ENCODE peak calls at places on chromosomes 1 and 21, in seven cellular contexts. One of them, this sample, is unnamed.

GRCh38 chr1:22450421-22451021 is 1.1 kb upstream of the ZBTB40 start:
- DNase-seq in ascending aorta: no peak
- DNase-seq in AG08396: no peak
- DNase-seq in naive B cell: no peak
- DNase-seq in dorsolateral prefrontal cortex: no peak
- DNase-seq in Caki2: peak; percentile 58
- DNase-seq in skeletal muscle cell: no peak
- DNase-seq in this sample: no peak

GRCh38 chr1:22420456-22421053 is 31.1 kb upstream of the ZBTB40 start:
- DNase-seq in ascending aorta: peak; percentile 37
- DNase-seq in AG08396: peak; percentile 89
- DNase-seq in naive B cell: peak; percentile 26
- DNase-seq in dorsolateral prefrontal cortex: peak; percentile 91
- DNase-seq in Caki2: peak; percentile 67
- DNase-seq in skeletal muscle cell: peak; percentile 25
- DNase-seq in this sample: no peak

GRCh38 chr1:12063141-12064072 is at the start of gene TNFRSF8:
- DNase-seq in ascending aorta: no peak
- DNase-seq in AG08396: no peak
- DNase-seq in naive B cell: no peak
- DNase-seq in dorsolateral prefrontal cortex: no peak
- DNase-seq in Caki2: no peak
- DNase-seq in skeletal muscle cell: no peak
- DNase-seq in this sample: no peak

GRCh38 chr21:35138665-35139381 is 89.7 kb upstream of the RUNX1 start:
- DNase-seq in ascending aorta: no peak
- DNase-seq in AG08396: peak; percentile 15
- DNase-seq in naive B cell: peak; percentile 25
- DNase-seq in dorsolateral prefrontal cortex: no peak
- DNase-seq in Caki2: peak; percentile 37
- DNase-seq in skeletal muscle cell: peak; percentile 72
- DNase-seq in this sample: no peak

GRCh38 chr1:77394166-77394565 is 112.3 kb downstream of the AK5 start:
- DNase-seq in ascending aorta: no peak
- DNase-seq in AG08396: no peak
- DNase-seq in naive B cell: no peak
- DNase-seq in dorsolateral prefrontal cortex: no peak
- DNase-seq in Caki2: no peak
- DNase-seq in skeletal muscle cell: no peak
- DNase-seq in this sample: no peak

GRCh38 chr1:15952317-15953258 is 23.3 kb downstream of the ZBTB17 start:
- DNase-seq in ascending aorta: no peak
- DNase-seq in AG08396: peak; percentile 83
- DNase-seq in naive B cell: no peak
- DNase-seq in dorsolateral prefrontal cortex: no peak
- DNase-seq in Caki2: peak; percentile 76
- DNase-seq in skeletal muscle cell: peak; percentile 80
- DNase-seq in this sample: no peak

GRCh38 chr1:218537131-218537904 is 192.2 kb downstream of the TGFB2 start:
- DNase-seq in ascending aorta: no peak
- DNase-seq in AG08396: peak; percentile 30
- DNase-seq in naive B cell: no peak
- DNase-seq in dorsolateral prefrontal cortex: no peak
- DNase-seq in Caki2: no peak
- DNase-seq in skeletal muscle cell: peak; percentile 44
- DNase-seq in this sample: no peak

GRCh38 chr1:94560333-94560732 is 18.8 kb upstream of the F3 start:
- DNase-seq in ascending aorta: no peak
- DNase-seq in AG08396: no peak
- DNase-seq in naive B cell: no peak
- DNase-seq in dorsolateral prefrontal cortex: no peak
- DNase-seq in Caki2: no peak
- DNase-seq in skeletal muscle cell: no peak
- DNase-seq in this sample: no peak

GRCh38 chr1:31396633-31397351 is 16.2 kb upstream of the SERINC2 start:
- DNase-seq in ascending aorta: no peak
- DNase-seq in AG08396: peak; percentile 65
- DNase-seq in naive B cell: no peak
- DNase-seq in dorsolateral prefrontal cortex: no peak
- DNase-seq in Caki2: no peak
- DNase-seq in skeletal muscle cell: peak; percentile 47
- DNase-seq in this sample: no peak

GRCh38 chr1:81921344-81921743 is 120.6 kb downstream of the ADGRL2 start:
- DNase-seq in ascending aorta: no peak
- DNase-seq in AG08396: no peak
- DNase-seq in naive B cell: no peak
- DNase-seq in dorsolateral prefrontal cortex: no peak
- DNase-seq in Caki2: no peak
- DNase-seq in skeletal muscle cell: no peak
- DNase-seq in this sample: no peak

GRCh38 chr1:112219267-112219666 is 176.7 kb upstream of the CTTNBP2NL start:
- DNase-seq in ascending aorta: no peak
- DNase-seq in AG08396: no peak
- DNase-seq in naive B cell: no peak
- DNase-seq in dorsolateral prefrontal cortex: no peak
- DNase-seq in Caki2: no peak
- DNase-seq in skeletal muscle cell: no peak
- DNase-seq in this sample: no peak